ENCODE peak calls at places on chromosomes 3 and 15, in four cellular contexts. O is breast epithelium, E is prostate gland, G is neuronal stem cell. A is an unnamed sample. For H3K4me1, the result is how much of the 10 kb centered on the place peaks cover.

GRCh38 chr3:59425371-59425770 is 375.5 kb upstream of the CFAP20DC start:
- DNase-seq in O (no peak), E (no peak), G (no peak), A (no peak)

GRCh38 chr3:177995006-177995732 is 541.1 kb upstream of the KCNMB2 start:
- DNase-seq in O (no peak), E (no peak), G (no peak), A (no peak)

GRCh38 chr3:15815696-15816095 is 17.9 kb upstream of the ANKRD28 start:
- DNase-seq in O (no peak), E (no peak), G (no peak), A (no peak)

GRCh38 chr3:56494679-56495322 is 26.5 kb upstream of the ERC2 start:
- DNase-seq in O (peak), E (peak), G (peak), A (peak)

GRCh38 chr15:63735449-63735848 is 98.3 kb downstream of the HERC1 start:
- DNase-seq in O (no peak), E (no peak), G (no peak), A (no peak)

GRCh38 chr15:75727851-75728715 is 15.4 kb upstream of the CSPG4 start:
- DNase-seq in O (peak), E (peak), G (no peak), A (peak)

GRCh38 chr15:99185731-99186130 is 63.6 kb downstream of the TTC23 start:
- DNase-seq in O (no peak), E (no peak), G (no peak), A (no peak)

GRCh38 chr3:167808910-167809309 is 73.4 kb downstream of the SERPINI1 start:
- DNase-seq in O (no peak), E (no peak), G (no peak), A (no peak)

GRCh38 chr3:73503781-73504180 is 121.0 kb downstream of the PDZRN3 start:
- DNase-seq in O (no peak), E (no peak), G (no peak), A (no peak)

GRCh38 chr3:66039590-66039887 is 821 bp upstream of the MAGI1 start:
- DNase-seq in O (no peak), E (no peak), G (no peak), A (no peak)

GRCh38 chr15:74727727-74728126 is 2.4 kb upstream of the CYP1A1 start:
- DNase-seq in O (no peak), E (no peak), G (no peak), A (no peak)

GRCh38 chr3:148727242-148727641 is 29.5 kb downstream of the AGTR1 start:
- DNase-seq in O (no peak), E (no peak), G (peak), A (peak)

GRCh38 chr15:78620021-78620838 is 566 bp downstream of the CHRNA3 start:
- DNase-seq in O (no peak), E (no peak), G (peak), A (no peak)

GRCh38 chr15:83278191-83278590 is 6.3 kb downstream of the BNC1 start:
- DNase-seq in O (no peak), E (no peak), G (no peak), A (no peak)

GRCh38 chr15:88450125-88450798 is 16.9 kb downstream of the MRPL46 start:
- DNase-seq in O (no peak), E (peak), G (peak), A (no peak)

GRCh38 chr15:78340243-78341056 is at the start of gene CRABP1:
- DNase-seq in O (no peak), E (no peak), G (no peak), A (no peak)

GRCh38 chr15:39583586-39584265 is 2.8 kb downstream of the THBS1 start:
- DNase-seq in O (no peak), E (no peak), G (no peak), A (no peak)

GRCh38 chr3:184568591-184568917 is 7.0 kb downstream of the EPHB3 start:
- DNase-seq in O (no peak), E (no peak), G (no peak), A (no peak)

GRCh38 chr3:154095832-154096421 is 25.3 kb upstream of the ARHGEF26 start:
- DNase-seq in O (no peak), E (no peak), G (no peak), A (no peak)

GRCh38 chr15:75054172-75054897 is 30.9 kb downstream of the PPCDC start:
- DNase-seq in O (no peak), E (no peak), G (no peak), A (no peak)

GRCh38 chr15:67126551-67127333 is 61.3 kb downstream of the SMAD3 start:
- DNase-seq in O (no peak), E (no peak), G (no peak), A (no peak)
- H3K4me1 ChIP-seq in O (under half), E (under half), G (under half), A (half or more)

DNA sequence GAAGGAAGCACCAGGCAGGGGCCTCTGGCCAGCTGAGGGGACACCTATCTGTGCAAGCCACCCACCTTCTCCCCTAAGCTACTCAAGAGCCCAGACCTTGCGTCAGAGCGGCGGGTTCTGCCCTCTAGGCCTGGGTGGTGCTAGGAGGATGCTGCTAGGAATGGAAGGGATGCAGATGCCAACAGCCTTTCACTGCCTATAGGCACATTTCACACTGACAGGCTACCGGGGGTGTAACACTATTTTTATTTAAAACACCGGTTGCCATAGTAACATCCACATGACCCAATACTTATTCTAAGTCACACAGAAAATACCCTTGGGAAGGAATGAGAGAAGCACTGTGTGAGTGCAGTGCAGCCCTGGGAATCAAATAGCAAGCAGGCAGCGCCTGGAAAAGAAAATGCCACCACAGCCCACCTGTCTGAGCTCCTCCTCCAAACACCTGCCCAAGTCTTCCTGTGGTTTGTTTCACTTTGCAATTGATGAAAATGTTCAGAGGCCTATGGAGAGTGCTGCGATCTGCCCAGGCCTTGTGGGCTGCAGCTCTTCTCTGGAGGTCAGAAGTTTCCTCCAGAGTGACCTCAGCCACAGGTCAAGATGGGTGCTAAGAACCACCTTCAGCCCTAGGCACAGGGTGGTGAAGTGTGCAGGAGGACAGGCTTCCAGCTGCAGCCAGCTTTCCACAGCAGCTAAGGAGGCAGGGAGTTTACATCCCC is 113.5 kb upstream of the TOPAZ1 start:
- DNase-seq in O (no peak), E (no peak), G (no peak), A (no peak)
- H3K4me1 ChIP-seq in O (under half), E (under half), G (under half), A (under half)

GRCh38 chr3:102084712-102085111 is 235.4 kb downstream of the NFKBIZ start:
- DNase-seq in O (no peak), E (no peak), G (no peak), A (no peak)
- H3K4me1 ChIP-seq in O (under half), E (under half), G (under half), A (under half)

DNA sequence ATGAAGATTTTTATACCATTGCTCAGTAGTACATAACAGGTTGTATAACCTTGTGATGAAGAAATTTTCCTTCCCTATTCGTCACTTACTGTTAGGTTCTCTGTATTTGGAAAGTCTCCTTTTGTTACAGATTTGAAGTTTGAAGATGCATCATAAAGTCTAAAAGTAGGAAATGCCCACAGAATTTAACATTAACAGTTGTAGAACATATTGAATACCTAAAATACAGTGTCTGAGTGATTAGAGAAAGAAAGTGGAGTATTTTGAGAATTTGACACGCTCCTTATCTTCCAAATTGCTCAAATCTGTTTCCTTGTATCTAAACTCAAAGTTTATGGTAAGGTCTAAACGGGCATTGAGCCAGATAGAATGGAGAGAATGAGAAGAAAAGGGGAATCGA is 111.3 kb downstream of the MBNL1 start:
- DNase-seq in O (no peak), E (no peak), G (no peak), A (no peak)
- H3K4me1 ChIP-seq in O (under half), E (under half), G (under half), A (under half)

DNA sequence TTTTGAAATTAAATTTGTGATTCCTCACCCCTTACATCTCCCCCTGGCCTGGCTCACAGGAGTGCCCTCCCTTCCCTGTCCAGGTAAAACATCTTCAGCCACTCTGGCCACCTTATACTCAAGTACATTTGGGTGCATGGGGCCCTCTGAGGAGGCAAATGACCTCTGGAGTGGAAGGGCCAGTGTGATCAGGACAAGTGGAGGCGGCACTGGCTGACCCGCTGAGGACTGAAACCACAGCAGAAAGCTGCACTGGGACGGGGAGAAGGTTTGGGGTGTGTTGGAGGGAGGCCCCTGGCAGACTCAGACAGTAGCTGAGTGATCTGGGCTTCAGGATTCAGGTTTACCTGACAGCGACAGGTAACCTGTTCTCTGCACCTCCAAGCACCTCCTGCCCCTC is 24.2 kb downstream of the HES1 start:
- DNase-seq in O (no peak), E (no peak), G (no peak), A (no peak)
- H3K4me1 ChIP-seq in O (under half), E (under half), G (under half), A (half or more)

DNA sequence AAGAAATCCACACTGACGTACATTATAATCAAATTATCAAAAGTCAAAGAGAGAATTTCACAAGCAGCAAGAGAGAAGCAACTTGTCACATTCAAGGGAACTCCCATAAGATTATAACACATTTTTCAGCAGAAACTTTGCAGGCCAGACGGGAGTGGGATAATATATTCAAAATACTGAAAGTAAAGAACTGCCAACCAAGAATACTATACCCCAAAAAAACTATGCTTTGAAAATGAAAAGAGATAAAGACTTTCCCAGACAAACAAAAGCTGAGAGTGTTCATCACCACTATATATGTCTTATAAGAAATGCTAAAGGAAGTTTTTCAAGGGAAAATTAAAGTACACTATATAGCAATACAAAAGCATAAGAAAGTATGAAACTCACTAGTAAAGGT is 91.5 kb upstream of the PPP2R3A start:
- DNase-seq in O (no peak), E (no peak), G (no peak), A (no peak)
- H3K4me1 ChIP-seq in O (under half), E (under half), G (under half), A (under half)

DNA sequence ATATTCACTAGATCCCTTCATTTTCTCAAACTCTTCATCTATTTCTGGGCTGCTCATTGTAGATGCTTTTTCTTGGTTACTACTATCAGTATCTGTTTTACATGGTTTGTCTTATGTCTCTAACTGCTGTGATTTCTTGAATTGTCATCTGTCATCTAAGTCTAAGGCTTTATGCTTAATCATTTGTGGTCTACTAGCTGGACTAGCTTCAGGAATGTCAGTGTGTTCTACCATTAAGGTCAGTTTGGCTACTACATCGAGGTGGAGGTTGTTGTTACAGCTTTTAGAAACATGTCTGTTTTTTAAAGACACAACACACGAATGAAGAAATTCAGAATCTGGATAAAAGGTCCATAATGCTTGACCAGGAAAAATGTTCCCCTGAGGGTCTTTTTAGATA is 82.2 kb downstream of the ABI3BP start:
- DNase-seq in O (no peak), E (no peak), G (no peak), A (no peak)
- H3K4me1 ChIP-seq in O (under half), E (under half), G (under half), A (under half)